ENCODE peak calls at places on chromosomes 16 and 17, in six cellular contexts. One of them, this sample, is unnamed.

GRCh38 chr17:78958556-78959191 is 21.0 kb downstream of the LGALS3BP start:
- DNase-seq in COR-L47: no peak
- DNase-seq in stimulated activated CD4-positive, alpha-beta T cell treated with anti-CD3 and anti-CD28 coated beads, Interleukin-15, amount 100 ng/mL, for 48 hours: no peak
- DNase-seq in SJCRH30: no peak
- DNase-seq in WTC11: no peak
- DNase-seq in GM23338: no peak
- DNase-seq in this sample: no peak

GRCh38 chr16:56558024-56558747 is 6.7 kb upstream of the MT4 start:
- DNase-seq in COR-L47: peak; percentile 95
- DNase-seq in stimulated activated CD4-positive, alpha-beta T cell treated with anti-CD3 and anti-CD28 coated beads, Interleukin-15, amount 100 ng/mL, for 48 hours: no peak
- DNase-seq in SJCRH30: peak; percentile 60
- DNase-seq in WTC11: no peak
- DNase-seq in GM23338: no peak
- DNase-seq in this sample: peak; percentile 23

GRCh38 chr17:61002316-61002736 is 324.7 kb downstream of the BCAS3 start:
- DNase-seq in COR-L47: no peak
- DNase-seq in stimulated activated CD4-positive, alpha-beta T cell treated with anti-CD3 and anti-CD28 coated beads, Interleukin-15, amount 100 ng/mL, for 48 hours: no peak
- DNase-seq in SJCRH30: peak; percentile 18
- DNase-seq in WTC11: no peak
- DNase-seq in GM23338: peak; percentile 56
- DNase-seq in this sample: peak; percentile 51

GRCh38 chr16:75377971-75378386 is 55.3 kb downstream of the CFDP1 start:
- DNase-seq in COR-L47: peak; percentile 4
- DNase-seq in stimulated activated CD4-positive, alpha-beta T cell treated with anti-CD3 and anti-CD28 coated beads, Interleukin-15, amount 100 ng/mL, for 48 hours: no peak
- DNase-seq in SJCRH30: no peak
- DNase-seq in WTC11: peak; percentile 24
- DNase-seq in GM23338: peak; percentile 71
- DNase-seq in this sample: peak; percentile 92

GRCh38 chr16:11354733-11355574 is 9.7 kb downstream of the RMI2 start:
- DNase-seq in COR-L47: no peak
- DNase-seq in stimulated activated CD4-positive, alpha-beta T cell treated with anti-CD3 and anti-CD28 coated beads, Interleukin-15, amount 100 ng/mL, for 48 hours: peak; percentile 75
- DNase-seq in SJCRH30: peak; percentile 53
- DNase-seq in WTC11: no peak
- DNase-seq in GM23338: no peak
- DNase-seq in this sample: peak; percentile 37

GRCh38 chr16:78005881-78006280 is 16.5 kb upstream of the CLEC3A start:
- DNase-seq in COR-L47: peak; percentile 42
- DNase-seq in stimulated activated CD4-positive, alpha-beta T cell treated with anti-CD3 and anti-CD28 coated beads, Interleukin-15, amount 100 ng/mL, for 48 hours: no peak
- DNase-seq in SJCRH30: peak; percentile 5
- DNase-seq in WTC11: peak; percentile 52
- DNase-seq in GM23338: peak; percentile 85
- DNase-seq in this sample: no peak

GRCh38 chr16:13997526-13997925 is 73.6 kb upstream of the MRTFB start:
- DNase-seq in COR-L47: no peak
- DNase-seq in stimulated activated CD4-positive, alpha-beta T cell treated with anti-CD3 and anti-CD28 coated beads, Interleukin-15, amount 100 ng/mL, for 48 hours: no peak
- DNase-seq in SJCRH30: peak; percentile 24
- DNase-seq in WTC11: no peak
- DNase-seq in GM23338: no peak
- DNase-seq in this sample: no peak

GRCh38 chr17:4636474-4637100 is 4.9 kb downstream of the ALOX15 start:
- DNase-seq in COR-L47: no peak
- DNase-seq in stimulated activated CD4-positive, alpha-beta T cell treated with anti-CD3 and anti-CD28 coated beads, Interleukin-15, amount 100 ng/mL, for 48 hours: no peak
- DNase-seq in SJCRH30: no peak
- DNase-seq in WTC11: no peak
- DNase-seq in GM23338: no peak
- DNase-seq in this sample: no peak

GRCh38 chr17:72416054-72416691 is 295.4 kb downstream of the SOX9 start:
- DNase-seq in COR-L47: no peak
- DNase-seq in stimulated activated CD4-positive, alpha-beta T cell treated with anti-CD3 and anti-CD28 coated beads, Interleukin-15, amount 100 ng/mL, for 48 hours: no peak
- DNase-seq in SJCRH30: peak; percentile 94
- DNase-seq in WTC11: no peak
- DNase-seq in GM23338: peak; percentile 17
- DNase-seq in this sample: no peak

GRCh38 chr17:64496786-64497564 is at the start of gene POLG2:
- DNase-seq in COR-L47: peak; percentile 88
- DNase-seq in stimulated activated CD4-positive, alpha-beta T cell treated with anti-CD3 and anti-CD28 coated beads, Interleukin-15, amount 100 ng/mL, for 48 hours: peak; percentile 92
- DNase-seq in SJCRH30: peak; percentile 94
- DNase-seq in WTC11: peak; percentile 93
- DNase-seq in GM23338: peak; percentile 96
- DNase-seq in this sample: peak; percentile 84

GRCh38 chr17:48873696-48874443 is 18.7 kb upstream of the ATP5MC1 start:
- DNase-seq in COR-L47: no peak
- DNase-seq in stimulated activated CD4-positive, alpha-beta T cell treated with anti-CD3 and anti-CD28 coated beads, Interleukin-15, amount 100 ng/mL, for 48 hours: no peak
- DNase-seq in SJCRH30: no peak
- DNase-seq in WTC11: no peak
- DNase-seq in GM23338: no peak
- DNase-seq in this sample: no peak

GRCh38 chr16:61653544-61653943 is 382.7 kb downstream of the CDH8 start:
- DNase-seq in COR-L47: no peak
- DNase-seq in stimulated activated CD4-positive, alpha-beta T cell treated with anti-CD3 and anti-CD28 coated beads, Interleukin-15, amount 100 ng/mL, for 48 hours: no peak
- DNase-seq in SJCRH30: no peak
- DNase-seq in WTC11: no peak
- DNase-seq in GM23338: no peak
- DNase-seq in this sample: no peak

GRCh38 chr17:39709319-39709997 is 9.6 kb downstream of the ERBB2 start:
- DNase-seq in COR-L47: no peak
- DNase-seq in stimulated activated CD4-positive, alpha-beta T cell treated with anti-CD3 and anti-CD28 coated beads, Interleukin-15, amount 100 ng/mL, for 48 hours: no peak
- DNase-seq in SJCRH30: no peak
- DNase-seq in WTC11: no peak
- DNase-seq in GM23338: no peak
- DNase-seq in this sample: no peak

GRCh38 chr17:47785538-47786123 is 36.0 kb downstream of the OSBPL7 start:
- DNase-seq in COR-L47: no peak
- DNase-seq in stimulated activated CD4-positive, alpha-beta T cell treated with anti-CD3 and anti-CD28 coated beads, Interleukin-15, amount 100 ng/mL, for 48 hours: no peak
- DNase-seq in SJCRH30: peak; percentile 66
- DNase-seq in WTC11: peak; percentile 82
- DNase-seq in GM23338: peak; percentile 74
- DNase-seq in this sample: no peak

GRCh38 chr17:46879101-46879500 is 27.7 kb downstream of the WNT9B start:
- DNase-seq in COR-L47: no peak
- DNase-seq in stimulated activated CD4-positive, alpha-beta T cell treated with anti-CD3 and anti-CD28 coated beads, Interleukin-15, amount 100 ng/mL, for 48 hours: no peak
- DNase-seq in SJCRH30: no peak
- DNase-seq in WTC11: no peak
- DNase-seq in GM23338: no peak
- DNase-seq in this sample: no peak

GRCh38 chr17:49730787-49731441 is 23.1 kb upstream of the SLC35B1 start:
- DNase-seq in COR-L47: no peak
- DNase-seq in stimulated activated CD4-positive, alpha-beta T cell treated with anti-CD3 and anti-CD28 coated beads, Interleukin-15, amount 100 ng/mL, for 48 hours: no peak
- DNase-seq in SJCRH30: no peak
- DNase-seq in WTC11: no peak
- DNase-seq in GM23338: no peak
- DNase-seq in this sample: no peak

GRCh38 chr16:65119905-65120341 is 1.9 kb downstream of the CDH11 start:
- DNase-seq in COR-L47: no peak
- DNase-seq in stimulated activated CD4-positive, alpha-beta T cell treated with anti-CD3 and anti-CD28 coated beads, Interleukin-15, amount 100 ng/mL, for 48 hours: no peak
- DNase-seq in SJCRH30: peak; percentile 22
- DNase-seq in WTC11: no peak
- DNase-seq in GM23338: peak; percentile 50
- DNase-seq in this sample: no peak

GRCh38 chr17:55289106-55289446 is 24.3 kb downstream of the HLF start:
- DNase-seq in COR-L47: no peak
- DNase-seq in stimulated activated CD4-positive, alpha-beta T cell treated with anti-CD3 and anti-CD28 coated beads, Interleukin-15, amount 100 ng/mL, for 48 hours: no peak
- DNase-seq in SJCRH30: no peak
- DNase-seq in WTC11: no peak
- DNase-seq in GM23338: no peak
- DNase-seq in this sample: no peak

GRCh38 chr17:73156166-73156840 is 8.5 kb upstream of the SSTR2 start:
- DNase-seq in COR-L47: no peak
- DNase-seq in stimulated activated CD4-positive, alpha-beta T cell treated with anti-CD3 and anti-CD28 coated beads, Interleukin-15, amount 100 ng/mL, for 48 hours: peak; percentile 29
- DNase-seq in SJCRH30: peak; percentile 51
- DNase-seq in WTC11: peak; percentile 85
- DNase-seq in GM23338: peak; percentile 94
- DNase-seq in this sample: peak; percentile 34

GRCh38 chr16:87661561-87661960 is 59.3 kb downstream of the JPH3 start:
- DNase-seq in COR-L47: no peak
- DNase-seq in stimulated activated CD4-positive, alpha-beta T cell treated with anti-CD3 and anti-CD28 coated beads, Interleukin-15, amount 100 ng/mL, for 48 hours: no peak
- DNase-seq in SJCRH30: peak; percentile 52
- DNase-seq in WTC11: peak; percentile 82
- DNase-seq in GM23338: peak; percentile 85
- DNase-seq in this sample: no peak

GRCh38 chr17:2250140-2251095 is 53.2 kb downstream of the SMG6 start:
- DNase-seq in COR-L47: no peak
- DNase-seq in stimulated activated CD4-positive, alpha-beta T cell treated with anti-CD3 and anti-CD28 coated beads, Interleukin-15, amount 100 ng/mL, for 48 hours: no peak
- DNase-seq in SJCRH30: no peak
- DNase-seq in WTC11: no peak
- DNase-seq in GM23338: no peak
- DNase-seq in this sample: no peak

GRCh38 chr16:53757971-53758609 is 54.1 kb downstream of the FTO start:
- DNase-seq in COR-L47: no peak
- DNase-seq in stimulated activated CD4-positive, alpha-beta T cell treated with anti-CD3 and anti-CD28 coated beads, Interleukin-15, amount 100 ng/mL, for 48 hours: no peak
- DNase-seq in SJCRH30: no peak
- DNase-seq in WTC11: no peak
- DNase-seq in GM23338: no peak
- DNase-seq in this sample: no peak

GRCh38 chr17:66727634-66728570 is 107.0 kb upstream of the CACNG5 start:
- DNase-seq in COR-L47: peak; percentile 63
- DNase-seq in stimulated activated CD4-positive, alpha-beta T cell treated with anti-CD3 and anti-CD28 coated beads, Interleukin-15, amount 100 ng/mL, for 48 hours: peak; percentile 11
- DNase-seq in SJCRH30: peak; percentile 67
- DNase-seq in WTC11: peak; percentile 79
- DNase-seq in GM23338: peak; percentile 88
- DNase-seq in this sample: peak; percentile 23

GRCh38 chr17:33284022-33284421 is 9.1 kb downstream of the ASIC2 start:
- DNase-seq in COR-L47: no peak
- DNase-seq in stimulated activated CD4-positive, alpha-beta T cell treated with anti-CD3 and anti-CD28 coated beads, Interleukin-15, amount 100 ng/mL, for 48 hours: no peak
- DNase-seq in SJCRH30: no peak
- DNase-seq in WTC11: no peak
- DNase-seq in GM23338: no peak
- DNase-seq in this sample: peak; percentile 76

GRCh38 chr17:82489117-82489516 is 30.4 kb upstream of the FOXK2 start:
- DNase-seq in COR-L47: no peak
- DNase-seq in stimulated activated CD4-positive, alpha-beta T cell treated with anti-CD3 and anti-CD28 coated beads, Interleukin-15, amount 100 ng/mL, for 48 hours: no peak
- DNase-seq in SJCRH30: no peak
- DNase-seq in WTC11: no peak
- DNase-seq in GM23338: no peak
- DNase-seq in this sample: peak; percentile 68

GRCh38 chr17:49442051-49442450 is 27.4 kb upstream of the PHB1 start:
- DNase-seq in COR-L47: peak; percentile 65
- DNase-seq in stimulated activated CD4-positive, alpha-beta T cell treated with anti-CD3 and anti-CD28 coated beads, Interleukin-15, amount 100 ng/mL, for 48 hours: no peak
- DNase-seq in SJCRH30: no peak
- DNase-seq in WTC11: no peak
- DNase-seq in GM23338: no peak
- DNase-seq in this sample: no peak

GRCh38 chr17:4914009-4914408 is 11.1 kb upstream of the CHRNE start:
- DNase-seq in COR-L47: no peak
- DNase-seq in stimulated activated CD4-positive, alpha-beta T cell treated with anti-CD3 and anti-CD28 coated beads, Interleukin-15, amount 100 ng/mL, for 48 hours: no peak
- DNase-seq in SJCRH30: no peak
- DNase-seq in WTC11: no peak
- DNase-seq in GM23338: no peak
- DNase-seq in this sample: no peak

GRCh38 chr16:68800257-68800875 is 43.0 kb upstream of the TANGO6 start:
- DNase-seq in COR-L47: peak; percentile 65
- DNase-seq in stimulated activated CD4-positive, alpha-beta T cell treated with anti-CD3 and anti-CD28 coated beads, Interleukin-15, amount 100 ng/mL, for 48 hours: peak; percentile 12
- DNase-seq in SJCRH30: peak; percentile 63
- DNase-seq in WTC11: peak; percentile 79
- DNase-seq in GM23338: peak; percentile 94
- DNase-seq in this sample: peak; percentile 70

GRCh38 chr16:69711115-69711740 is 15.1 kb downstream of the NQO1 start:
- DNase-seq in COR-L47: no peak
- DNase-seq in stimulated activated CD4-positive, alpha-beta T cell treated with anti-CD3 and anti-CD28 coated beads, Interleukin-15, amount 100 ng/mL, for 48 hours: no peak
- DNase-seq in SJCRH30: no peak
- DNase-seq in WTC11: no peak
- DNase-seq in GM23338: no peak
- DNase-seq in this sample: peak; percentile 23